ENCODE peak calls at places on chromosomes 11 and 22, in ten cellular contexts. K is spleen; X is activated naive CD4-positive, alpha-beta T cell; G is dorsolateral prefrontal cortex; I is OCI-LY7; U is NCI-H1092 treated with DMSO at 0.1 percent for 48 hours; O is GM06990; F is fibroblast of the aortic adventitia; T is A549; D is ELF-1. J is an unnamed sample.

GRCh38 chr11:56716379-56716854 is 17.5 kb downstream of the OR9G1 start:
- DNase-seq in I (no peak), K (no peak), G (no peak), O (no peak), U (no peak), X (no peak), F (no peak), D (no peak), T (no peak), J (no peak)

GRCh38 chr22:37394341-37394740 is 32.9 kb downstream of the ELFN2 start:
- DNase-seq in F (no peak), O (no peak), K (no peak), I (no peak), U (no peak), X (no peak), G (no peak), D (peak), T (no peak), J (no peak)

GRCh38 chr11:44578279-44578678 is 12.8 kb downstream of the CD82 start:
- DNase-seq in F (no peak), D (no peak), U (no peak), O (no peak), I (no peak), G (no peak), X (no peak), T (no peak), K (no peak), J (no peak)

GRCh38 chr11:44219830-44220778 is 89.8 kb downstream of the ALX4 start:
- DNase-seq in G (no peak), T (no peak), D (peak), X (no peak), O (no peak), U (no peak), I (no peak), F (no peak), K (no peak), J (no peak)

GRCh38 chr11:130208241-130209127 is 48.9 kb downstream of the ST14 start:
- DNase-seq in G (no peak), U (no peak), F (no peak), X (no peak), O (no peak), K (peak), T (no peak), D (no peak), I (no peak), J (no peak)

GRCh38 chr11:119758291-119758690 is 29.3 kb upstream of the NECTIN1 start:
- DNase-seq in D (no peak), X (no peak), U (no peak), G (no peak), T (no peak), O (no peak), I (no peak), K (peak), F (peak), J (peak)

GRCh38 chr22:20998411-20999336 is 3.2 kb downstream of the THAP7 start:
- DNase-seq in F (peak), X (no peak), D (no peak), I (no peak), K (no peak), O (no peak), G (no peak), T (no peak), U (no peak), J (no peak)

GRCh38 chr22:48576333-48577013 is 1251.2 kb downstream of the BRD1 start:
- DNase-seq in X (no peak), T (peak), I (no peak), D (peak), F (no peak), K (no peak), U (no peak), O (no peak), G (no peak), J (no peak)

GRCh38 chr22:27947461-27947860 is 28.4 kb upstream of the PITPNB start:
- DNase-seq in T (no peak), X (no peak), U (no peak), D (no peak), F (peak), I (no peak), O (no peak), G (no peak), K (no peak), J (no peak)

GRCh38 chr11:119334173-119334930 is at the start of gene RNF26:
- DNase-seq in D (peak), T (peak), K (peak), U (peak), O (peak), I (peak), X (peak), G (peak), F (peak), J (peak)

GRCh38 chr11:119369035-119369925 is 12.2 kb downstream of the USP2 start:
- DNase-seq in I (peak), X (no peak), T (no peak), O (no peak), U (peak), K (no peak), D (no peak), F (no peak), G (no peak), J (no peak)

GRCh38 chr22:23163665-23164064 is 16.6 kb upstream of the BCR start:
- DNase-seq in T (no peak), K (no peak), X (no peak), O (no peak), G (peak), F (peak), U (peak), D (no peak), I (no peak), J (no peak)

GRCh38 chr11:109247071-109247470 is 174.9 kb upstream of the C11orf87 start:
- DNase-seq in G (no peak), X (no peak), D (no peak), T (no peak), F (peak), K (no peak), U (no peak), I (no peak), O (no peak), J (peak)

GRCh38 chr22:43151251-43152000 is at the start of gene TSPO:
- DNase-seq in O (no peak), T (peak), G (peak), U (no peak), K (peak), F (peak), D (no peak), I (peak), X (peak), J (no peak)

GRCh38 chr11:86803641-86804040 is 3.3 kb downstream of the PRSS23 start:
- DNase-seq in F (peak), K (no peak), I (no peak), X (no peak), O (no peak), U (no peak), T (no peak), G (no peak), D (no peak), J (no peak)

GRCh38 chr11:13137778-13138400 is 128.8 kb downstream of the RASSF10 start:
- DNase-seq in K (no peak), G (no peak), F (no peak), T (no peak), O (no peak), I (no peak), X (no peak), U (no peak), D (no peak), J (no peak)